ENCODE peak calls at places on chromosomes 2 and 18, in nine cellular contexts. One of them, this sample, is unnamed.

GRCh38 chr2:54097124-54097523 is 18.3 kb upstream of the ACYP2 start:
- DNase-seq in fibroblast of lung: no peak
- DNase-seq in RCC 7860: no peak
- DNase-seq in tibial nerve: no peak
- DNase-seq in cardiac septum: no peak
- DNase-seq in T-helper 22 cell: no peak
- DNase-seq in NCI-H1930: no peak
- DNase-seq in left ventricle myocardium inferior: no peak
- DNase-seq in fibroblast of the aortic adventitia: no peak
- DNase-seq in this sample: no peak

GRCh38 chr18:38963943-38964660 is 1398.5 kb upstream of the CELF4 start:
- DNase-seq in left ventricle myocardium inferior: no peak
- DNase-seq in fibroblast of lung: no peak
- DNase-seq in RCC 7860: no peak
- DNase-seq in fibroblast of the aortic adventitia: no peak
- DNase-seq in cardiac septum: no peak
- DNase-seq in T-helper 22 cell: no peak
- DNase-seq in tibial nerve: no peak
- DNase-seq in NCI-H1930: no peak
- DNase-seq in this sample: no peak

GRCh38 chr18:42028232-42028832 is 73.3 kb downstream of the PIK3C3 start:
- DNase-seq in cardiac septum: no peak
- DNase-seq in left ventricle myocardium inferior: no peak
- DNase-seq in NCI-H1930: no peak
- DNase-seq in fibroblast of the aortic adventitia: peak; percentile 55
- DNase-seq in tibial nerve: no peak
- DNase-seq in RCC 7860: peak; percentile 18
- DNase-seq in T-helper 22 cell: no peak
- DNase-seq in fibroblast of lung: peak; percentile 47
- DNase-seq in this sample: peak; percentile 11

GRCh38 chr18:79944746-79945117 is 6.7 kb downstream of the SLC66A2 start:
- DNase-seq in left ventricle myocardium inferior: no peak
- DNase-seq in NCI-H1930: no peak
- DNase-seq in tibial nerve: no peak
- DNase-seq in T-helper 22 cell: no peak
- DNase-seq in RCC 7860: no peak
- DNase-seq in fibroblast of the aortic adventitia: no peak
- DNase-seq in cardiac septum: peak; percentile 33
- DNase-seq in fibroblast of lung: no peak
- DNase-seq in this sample: no peak

GRCh38 chr2:53188846-53189245 is 578.8 kb upstream of the CHAC2 start:
- DNase-seq in T-helper 22 cell: no peak
- DNase-seq in fibroblast of lung: peak; percentile 58
- DNase-seq in cardiac septum: no peak
- DNase-seq in NCI-H1930: no peak
- DNase-seq in RCC 7860: no peak
- DNase-seq in left ventricle myocardium inferior: no peak
- DNase-seq in fibroblast of the aortic adventitia: no peak
- DNase-seq in tibial nerve: no peak
- DNase-seq in this sample: no peak

GRCh38 chr2:97792416-97792815 is 79.0 kb downstream of the ZAP70 start:
- DNase-seq in cardiac septum: no peak
- DNase-seq in T-helper 22 cell: no peak
- DNase-seq in fibroblast of the aortic adventitia: no peak
- DNase-seq in NCI-H1930: no peak
- DNase-seq in RCC 7860: no peak
- DNase-seq in left ventricle myocardium inferior: no peak
- DNase-seq in fibroblast of lung: no peak
- DNase-seq in tibial nerve: no peak
- DNase-seq in this sample: no peak

GRCh38 chr18:57438669-57439616 is 3.8 kb downstream of the ONECUT2 start:
- DNase-seq in tibial nerve: no peak
- DNase-seq in NCI-H1930: no peak
- DNase-seq in cardiac septum: no peak
- DNase-seq in fibroblast of lung: no peak
- DNase-seq in T-helper 22 cell: no peak
- DNase-seq in left ventricle myocardium inferior: no peak
- DNase-seq in RCC 7860: no peak
- DNase-seq in fibroblast of the aortic adventitia: no peak
- DNase-seq in this sample: no peak

GRCh38 chr2:227890495-227891079 is 19.2 kb downstream of the DAW1 start:
- DNase-seq in RCC 7860: peak; percentile 49
- DNase-seq in left ventricle myocardium inferior: no peak
- DNase-seq in NCI-H1930: peak; percentile 53
- DNase-seq in fibroblast of the aortic adventitia: peak; percentile 82
- DNase-seq in fibroblast of lung: peak; percentile 74
- DNase-seq in cardiac septum: no peak
- DNase-seq in T-helper 22 cell: no peak
- DNase-seq in tibial nerve: no peak
- DNase-seq in this sample: peak; percentile 59

GRCh38 chr2:186543561-186544131 is 46.2 kb upstream of the ITGAV start:
- DNase-seq in RCC 7860: peak; percentile 56
- DNase-seq in left ventricle myocardium inferior: no peak
- DNase-seq in T-helper 22 cell: no peak
- DNase-seq in fibroblast of lung: peak; percentile 69
- DNase-seq in NCI-H1930: no peak
- DNase-seq in cardiac septum: no peak
- DNase-seq in tibial nerve: no peak
- DNase-seq in fibroblast of the aortic adventitia: peak; percentile 90
- DNase-seq in this sample: peak; percentile 64

GRCh38 chr2:39665811-39666488 is at the start of gene TMEM178A:
- DNase-seq in NCI-H1930: no peak
- DNase-seq in left ventricle myocardium inferior: peak; percentile 15
- DNase-seq in fibroblast of lung: no peak
- DNase-seq in fibroblast of the aortic adventitia: no peak
- DNase-seq in tibial nerve: no peak
- DNase-seq in RCC 7860: no peak
- DNase-seq in cardiac septum: no peak
- DNase-seq in T-helper 22 cell: no peak
- DNase-seq in this sample: no peak

GRCh38 chr2:43484323-43484930 is 111.4 kb downstream of the THADA start:
- DNase-seq in T-helper 22 cell: no peak
- DNase-seq in fibroblast of the aortic adventitia: peak; percentile 96
- DNase-seq in left ventricle myocardium inferior: no peak
- DNase-seq in cardiac septum: no peak
- DNase-seq in RCC 7860: peak; percentile 45
- DNase-seq in tibial nerve: no peak
- DNase-seq in NCI-H1930: peak; percentile 47
- DNase-seq in fibroblast of lung: peak; percentile 95
- DNase-seq in this sample: peak; percentile 81

GRCh38 chr18:45713239-45713638 is 10.7 kb upstream of the SLC14A1 start:
- DNase-seq in T-helper 22 cell: no peak
- DNase-seq in NCI-H1930: no peak
- DNase-seq in tibial nerve: no peak
- DNase-seq in fibroblast of lung: no peak
- DNase-seq in RCC 7860: no peak
- DNase-seq in fibroblast of the aortic adventitia: no peak
- DNase-seq in cardiac septum: no peak
- DNase-seq in left ventricle myocardium inferior: no peak
- DNase-seq in this sample: no peak

GRCh38 chr2:144230452-144231085 is 289.4 kb downstream of the ZEB2 start:
- DNase-seq in fibroblast of the aortic adventitia: peak; percentile 48
- DNase-seq in NCI-H1930: no peak
- DNase-seq in T-helper 22 cell: no peak
- DNase-seq in tibial nerve: no peak
- DNase-seq in cardiac septum: no peak
- DNase-seq in left ventricle myocardium inferior: no peak
- DNase-seq in RCC 7860: no peak
- DNase-seq in fibroblast of lung: peak; percentile 75
- DNase-seq in this sample: peak; percentile 19

GRCh38 chr2:101901241-101901640 is 90.5 kb upstream of the IL1R2 start:
- DNase-seq in cardiac septum: no peak
- DNase-seq in T-helper 22 cell: no peak
- DNase-seq in tibial nerve: no peak
- DNase-seq in RCC 7860: no peak
- DNase-seq in fibroblast of lung: no peak
- DNase-seq in left ventricle myocardium inferior: no peak
- DNase-seq in fibroblast of the aortic adventitia: no peak
- DNase-seq in NCI-H1930: no peak
- DNase-seq in this sample: no peak

GRCh38 chr2:231223001-231223375 is 24.6 kb downstream of the ARMC9 start:
- DNase-seq in T-helper 22 cell: no peak
- DNase-seq in RCC 7860: no peak
- DNase-seq in cardiac septum: no peak
- DNase-seq in left ventricle myocardium inferior: no peak
- DNase-seq in NCI-H1930: no peak
- DNase-seq in tibial nerve: no peak
- DNase-seq in fibroblast of the aortic adventitia: no peak
- DNase-seq in fibroblast of lung: no peak
- DNase-seq in this sample: no peak

GRCh38 chr18:46010050-46010449 is 42.9 kb upstream of the EPG5 start:
- DNase-seq in RCC 7860: no peak
- DNase-seq in NCI-H1930: no peak
- DNase-seq in left ventricle myocardium inferior: no peak
- DNase-seq in fibroblast of the aortic adventitia: no peak
- DNase-seq in cardiac septum: no peak
- DNase-seq in tibial nerve: no peak
- DNase-seq in T-helper 22 cell: no peak
- DNase-seq in fibroblast of lung: no peak
- DNase-seq in this sample: no peak

This sample was measured in fibroblast of gingiva.